ENCODE peak calls at places on chromosomes 3 and 15, in four cellular contexts. One of them, this sample, is unnamed.

GRCh38 chr15:88810449-88810848 is 7.2 kb downstream of the ACAN start:
- DNase-seq in body of pancreas: no peak
- DNase-seq in hepatocyte: peak; percentile 24
- DNase-seq in transverse colon: no peak
- DNase-seq in this sample: peak; percentile 24

GRCh38 chr3:55511895-55512585 is 24.9 kb upstream of the WNT5A start:
- DNase-seq in body of pancreas: no peak
- DNase-seq in hepatocyte: no peak
- DNase-seq in transverse colon: no peak
- DNase-seq in this sample: peak; percentile 58

GRCh38 chr3:4785551-4785950 is 193.7 kb upstream of the BHLHE40 start:
- DNase-seq in body of pancreas: no peak
- DNase-seq in hepatocyte: no peak
- DNase-seq in transverse colon: no peak
- DNase-seq in this sample: no peak

GRCh38 chr15:43550527-43551363 is 33.3 kb downstream of the MAP1A start:
- DNase-seq in body of pancreas: peak; percentile 9
- DNase-seq in hepatocyte: no peak
- DNase-seq in transverse colon: no peak
- DNase-seq in this sample: peak; percentile 2

GRCh38 chr15:25727867-25728600 is 135.1 kb downstream of the ATP10A start:
- DNase-seq in body of pancreas: no peak
- DNase-seq in hepatocyte: no peak
- DNase-seq in transverse colon: no peak
- DNase-seq in this sample: no peak

GRCh38 chr3:167723872-167724271 is 10.8 kb downstream of the PDCD10 start:
- DNase-seq in body of pancreas: no peak
- DNase-seq in hepatocyte: no peak
- DNase-seq in transverse colon: no peak
- DNase-seq in this sample: no peak

GRCh38 chr3:157089455-157090221 is 70.3 kb downstream of the CCNL1 start:
- DNase-seq in body of pancreas: peak; percentile 75
- DNase-seq in hepatocyte: peak; percentile 72
- DNase-seq in transverse colon: peak; percentile 67
- DNase-seq in this sample: peak; percentile 90

GRCh38 chr3:181075098-181075497 is 85.6 kb upstream of the DNAJC19 start:
- DNase-seq in body of pancreas: no peak
- DNase-seq in hepatocyte: no peak
- DNase-seq in transverse colon: no peak
- DNase-seq in this sample: no peak

GRCh38 chr3:108494862-108495531 is 15.4 kb downstream of the MYH15 start:
- DNase-seq in body of pancreas: no peak
- DNase-seq in hepatocyte: no peak
- DNase-seq in transverse colon: no peak
- DNase-seq in this sample: no peak

GRCh38 chr3:99713440-99713839 is 75.0 kb downstream of the COL8A1 start:
- DNase-seq in body of pancreas: no peak
- DNase-seq in hepatocyte: no peak
- DNase-seq in transverse colon: no peak
- DNase-seq in this sample: no peak

GRCh38 chr3:139020868-139021234 is at the start of gene PRR23B:
- DNase-seq in body of pancreas: no peak
- DNase-seq in hepatocyte: no peak
- DNase-seq in transverse colon: no peak
- DNase-seq in this sample: no peak

GRCh38 chr3:41751597-41751996 is 210.3 kb downstream of the ULK4 start:
- DNase-seq in body of pancreas: no peak
- DNase-seq in hepatocyte: no peak
- DNase-seq in transverse colon: no peak
- DNase-seq in this sample: no peak

GRCh38 chr3:46209053-46209452 is 940 bp upstream of the CCR1 start:
- DNase-seq in body of pancreas: no peak
- DNase-seq in hepatocyte: no peak
- DNase-seq in transverse colon: no peak
- DNase-seq in this sample: no peak

GRCh38 chr15:89149501-89150101 is 61.3 kb downstream of the ABHD2 start:
- DNase-seq in body of pancreas: no peak
- DNase-seq in hepatocyte: no peak
- DNase-seq in transverse colon: no peak
- DNase-seq in this sample: peak; percentile 73

GRCh38 chr15:100715571-100716455 is 113.4 kb downstream of the ASB7 start:
- DNase-seq in body of pancreas: peak; percentile 79
- DNase-seq in hepatocyte: peak; percentile 56
- DNase-seq in transverse colon: peak; percentile 19
- DNase-seq in this sample: no peak

GRCh38 chr3:182908471-182908870 is 71.9 kb downstream of the DCUN1D1 start:
- DNase-seq in body of pancreas: no peak
- DNase-seq in hepatocyte: no peak
- DNase-seq in transverse colon: no peak
- DNase-seq in this sample: no peak

GRCh38 chr3:151903501-151903991 is 30.1 kb downstream of the SUCNR1 start:
- DNase-seq in body of pancreas: no peak
- DNase-seq in hepatocyte: peak; percentile 12
- DNase-seq in transverse colon: no peak
- DNase-seq in this sample: peak; percentile 21

GRCh38 chr3:123084738-123085237 is 18.0 kb downstream of the PDIA5 start:
- DNase-seq in body of pancreas: no peak
- DNase-seq in hepatocyte: no peak
- DNase-seq in transverse colon: no peak
- DNase-seq in this sample: no peak

GRCh38 chr3:48407542-48408099 is 22.3 kb downstream of the PLXNB1 start:
- DNase-seq in body of pancreas: peak; percentile 0
- DNase-seq in hepatocyte: no peak
- DNase-seq in transverse colon: no peak
- DNase-seq in this sample: no peak

GRCh38 chr3:13133471-13133981 is 60.3 kb upstream of the IQSEC1 start:
- DNase-seq in body of pancreas: no peak
- DNase-seq in hepatocyte: no peak
- DNase-seq in transverse colon: peak; percentile 0
- DNase-seq in this sample: no peak

GRCh38 chr3:11246663-11246970 is 25.6 kb upstream of the ATG7 start:
- DNase-seq in body of pancreas: no peak
- DNase-seq in hepatocyte: no peak
- DNase-seq in transverse colon: no peak
- DNase-seq in this sample: no peak

GRCh38 chr3:63864008-63864871 is 573 bp downstream of the ATXN7 start:
- DNase-seq in body of pancreas: peak; percentile 40
- DNase-seq in hepatocyte: peak; percentile 76
- DNase-seq in transverse colon: peak; percentile 51
- DNase-seq in this sample: no peak

GRCh38 chr3:184399410-184399809 is 19.6 kb downstream of the CHRD start:
- DNase-seq in body of pancreas: no peak
- DNase-seq in hepatocyte: peak; percentile 78
- DNase-seq in transverse colon: no peak
- DNase-seq in this sample: peak; percentile 53

GRCh38 chr15:81195339-81195864 is 1.3 kb upstream of the IL16 start:
- DNase-seq in body of pancreas: no peak
- DNase-seq in hepatocyte: no peak
- DNase-seq in transverse colon: no peak
- DNase-seq in this sample: no peak

GRCh38 chr3:189304465-189305341 is 132.9 kb downstream of the TPRG1 start:
- DNase-seq in body of pancreas: peak; percentile 93
- DNase-seq in hepatocyte: peak; percentile 54
- DNase-seq in transverse colon: peak; percentile 74
- DNase-seq in this sample: peak; percentile 84

GRCh38 chr15:35256555-35256954 is 171.5 kb upstream of the NANOGP8 start:
- DNase-seq in body of pancreas: no peak
- DNase-seq in hepatocyte: no peak
- DNase-seq in transverse colon: no peak
- DNase-seq in this sample: peak; percentile 91

GRCh38 chr3:23640472-23641146 is 165.1 kb upstream of the UBE2E1 start:
- DNase-seq in body of pancreas: no peak
- DNase-seq in hepatocyte: no peak
- DNase-seq in transverse colon: no peak
- DNase-seq in this sample: no peak

GRCh38 chr3:29789686-29790085 is 508.8 kb downstream of the RBMS3 start:
- DNase-seq in body of pancreas: no peak
- DNase-seq in hepatocyte: no peak
- DNase-seq in transverse colon: no peak
- DNase-seq in this sample: no peak

GRCh38 chr3:33064929-33065328 is 32.0 kb downstream of the GLB1 start:
- DNase-seq in body of pancreas: no peak
- DNase-seq in hepatocyte: no peak
- DNase-seq in transverse colon: no peak
- DNase-seq in this sample: peak; percentile 1

GRCh38 chr15:89768071-89768500 is 8.0 kb upstream of the MESP2 start:
- DNase-seq in body of pancreas: peak; percentile 94
- DNase-seq in hepatocyte: no peak
- DNase-seq in transverse colon: peak; percentile 46
- DNase-seq in this sample: no peak

GRCh38 chr15:67771201-67771600 is 54.1 kb upstream of the SKOR1 start:
- DNase-seq in body of pancreas: no peak
- DNase-seq in hepatocyte: no peak
- DNase-seq in transverse colon: no peak
- DNase-seq in this sample: no peak

GRCh38 chr3:125125822-125126245 is 70.0 kb upstream of the HEG1 start:
- DNase-seq in body of pancreas: peak; percentile 55
- DNase-seq in hepatocyte: peak; percentile 57
- DNase-seq in transverse colon: no peak
- DNase-seq in this sample: peak; percentile 70

GRCh38 chr15:70827721-70828120 is 26.2 kb downstream of the LARP6 start:
- DNase-seq in body of pancreas: no peak
- DNase-seq in hepatocyte: no peak
- DNase-seq in transverse colon: no peak
- DNase-seq in this sample: no peak

GRCh38 chr15:71792521-71792920 is 17.8 kb upstream of the NR2E3 start:
- DNase-seq in body of pancreas: peak; percentile 30
- DNase-seq in hepatocyte: no peak
- DNase-seq in transverse colon: no peak
- DNase-seq in this sample: peak; percentile 89

GRCh38 chr15:37046876-37047614 is 53.3 kb downstream of the MEIS2 start:
- DNase-seq in body of pancreas: no peak
- DNase-seq in hepatocyte: no peak
- DNase-seq in transverse colon: no peak
- DNase-seq in this sample: peak; percentile 81

GRCh38 chr3:45007091-45007490 is 19.0 kb upstream of the CLEC3B start:
- DNase-seq in body of pancreas: no peak
- DNase-seq in hepatocyte: no peak
- DNase-seq in transverse colon: no peak
- DNase-seq in this sample: no peak

GRCh38 chr3:9912294-9912935 is 4.5 kb upstream of the IL17RC start:
- DNase-seq in body of pancreas: no peak
- DNase-seq in hepatocyte: no peak
- DNase-seq in transverse colon: no peak
- DNase-seq in this sample: peak; percentile 77

GRCh38 chr3:197428117-197428761 is 127.5 kb downstream of the BDH1 start:
- DNase-seq in body of pancreas: no peak
- DNase-seq in hepatocyte: peak; percentile 82
- DNase-seq in transverse colon: peak; percentile 79
- DNase-seq in this sample: peak; percentile 69

GRCh38 chr15:52112203-52112750 is 298 bp downstream of the BCL2L10 start:
- DNase-seq in body of pancreas: no peak
- DNase-seq in hepatocyte: peak; percentile 46
- DNase-seq in transverse colon: peak; percentile 37
- DNase-seq in this sample: no peak

GRCh38 chr15:41464889-41465580 is 28.6 kb upstream of the ITPKA start:
- DNase-seq in body of pancreas: no peak
- DNase-seq in hepatocyte: no peak
- DNase-seq in transverse colon: no peak
- DNase-seq in this sample: no peak
- H3K36me3 ChIP-seq in body of pancreas: peaks cover 6% of the 10 kb centered on the region
- H3K36me3 ChIP-seq in hepatocyte: peaks cover 13% of the 10 kb centered on the region
- H3K36me3 ChIP-seq in transverse colon: no peaks in the 10 kb centered on the region
- H3K36me3 ChIP-seq in this sample: peaks cover 4% of the 10 kb centered on the region

GRCh38 chr3:119559441-119559963 is at the start of gene CD80:
- DNase-seq in body of pancreas: peak; percentile 78
- DNase-seq in hepatocyte: peak; percentile 69
- DNase-seq in transverse colon: peak; percentile 77
- DNase-seq in this sample: peak; percentile 49
- TF ChIP-seq CTCF in body of pancreas: peak; percentile 56
- TF ChIP-seq CTCF in hepatocyte: peak; percentile 40
- TF ChIP-seq CTCF in transverse colon: peak; percentile 33
- TF ChIP-seq CTCF in this sample: peak; percentile 54

GRCh38 chr3:14573706-14574105 is 33.6 kb upstream of the GRIP2 start:
- DNase-seq in body of pancreas: no peak
- DNase-seq in hepatocyte: no peak
- DNase-seq in transverse colon: no peak
- DNase-seq in this sample: no peak
- H3K36me3 ChIP-seq in body of pancreas: no peaks in the 10 kb centered on the region
- H3K36me3 ChIP-seq in hepatocyte: no peaks in the 10 kb centered on the region
- H3K36me3 ChIP-seq in transverse colon: no peaks in the 10 kb centered on the region
- H3K36me3 ChIP-seq in this sample: no peaks in the 10 kb centered on the region

DNA sequence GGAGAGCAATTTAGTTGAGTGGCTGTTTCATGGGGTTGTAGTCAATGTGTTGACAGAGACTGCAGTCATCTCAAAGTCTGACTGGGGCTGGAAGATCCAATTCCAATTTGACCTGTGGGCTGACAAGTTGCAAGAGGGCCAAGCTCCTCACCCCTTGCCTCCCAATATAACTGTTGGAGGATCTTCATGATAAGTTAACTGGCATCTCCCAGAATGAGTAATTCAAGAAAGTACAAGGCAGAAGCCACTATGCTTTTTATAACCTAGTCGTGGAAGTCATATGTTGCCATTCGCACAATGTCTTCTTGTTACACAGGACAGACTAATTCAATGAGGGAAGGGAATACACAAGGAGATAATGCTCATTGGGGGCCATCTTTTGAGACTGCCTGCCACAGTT is 29.1 kb downstream of the GPR15 start:
- DNase-seq in body of pancreas: no peak
- DNase-seq in hepatocyte: no peak
- DNase-seq in transverse colon: no peak
- DNase-seq in this sample: no peak
- TF ChIP-seq CTCF in body of pancreas: no peak
- TF ChIP-seq CTCF in hepatocyte: no peak
- TF ChIP-seq CTCF in transverse colon: no peak
- TF ChIP-seq CTCF in this sample: no peak

DNA sequence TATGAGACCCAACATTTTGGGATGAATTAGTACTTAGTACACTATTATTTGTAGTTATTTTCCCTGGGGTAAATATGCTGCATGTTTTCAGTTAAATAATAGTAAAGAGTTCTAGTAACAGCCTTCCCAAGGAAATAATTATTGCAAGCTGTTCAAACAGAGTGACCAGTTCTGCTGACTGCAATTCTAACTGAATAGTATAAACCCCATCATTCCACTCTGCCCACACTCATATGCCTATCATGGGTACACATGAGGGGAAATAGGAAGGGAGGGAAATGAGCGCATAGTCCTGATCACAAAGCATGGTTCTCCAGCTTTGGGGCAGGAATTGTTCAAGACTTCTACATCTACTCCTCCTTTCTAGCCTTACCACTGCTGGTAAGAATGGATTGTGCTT is 18.7 kb downstream of the UQCC5 start:
- DNase-seq in body of pancreas: no peak
- DNase-seq in hepatocyte: no peak
- DNase-seq in transverse colon: no peak
- DNase-seq in this sample: no peak
- H3K36me3 ChIP-seq in body of pancreas: peaks cover 2% of the 10 kb centered on the region
- H3K36me3 ChIP-seq in hepatocyte: no peaks in the 10 kb centered on the region
- H3K36me3 ChIP-seq in transverse colon: no peaks in the 10 kb centered on the region
- H3K36me3 ChIP-seq in this sample: peaks cover 6% of the 10 kb centered on the region